ENCODE peak calls at places on chromosome 13, in five cellular contexts. O is stomach, C is neural progenitor cell, J is lower leg skin, Z is H1. V is an unnamed sample.

GRCh38 chr13:113581871-113582270 is 2.7 kb upstream of the TFDP1 start:
- DNase-seq in O (peak; percentile 2), C (no peak), J (no peak), Z (peak; percentile 39), V (no peak)

GRCh38 chr13:63189712-63190111 is 1774.1 kb upstream of the PCDH20 start:
- DNase-seq in O (no peak), C (no peak), J (no peak), Z (no peak), V (no peak)

GRCh38 chr13:69291292-69291906 is 816.2 kb upstream of the ATXN8OS start:
- DNase-seq in O (no peak), C (peak; percentile 10), J (no peak), Z (no peak), V (no peak)

GRCh38 chr13:28753208-28753892 is 34.6 kb upstream of the SLC46A3 start:
- DNase-seq in O (peak; percentile 31), C (no peak), J (peak; percentile 54), Z (peak; percentile 50), V (no peak)

GRCh38 chr13:99903140-99903539 is 68.4 kb downstream of the ZIC5 start:
- DNase-seq in O (no peak), C (no peak), J (no peak), Z (no peak), V (no peak)

GRCh38 chr13:73754727-73755292 is 379.4 kb downstream of the KLF12 start:
- DNase-seq in O (no peak), C (peak; percentile 64), J (peak; percentile 40), Z (no peak), V (peak; percentile 12)

GRCh38 chr13:25489238-25489637 is 117.5 kb downstream of the ATP8A2 start:
- DNase-seq in O (no peak), C (peak; percentile 14), J (no peak), Z (no peak), V (no peak)

GRCh38 chr13:41496420-41497234 is 39.3 kb downstream of the RGCC start:
- DNase-seq in O (no peak), C (no peak), J (no peak), Z (no peak), V (no peak)

GRCh38 chr13:89457977-89458376 is 1786.8 kb downstream of the SLITRK5 start:
- DNase-seq in O (no peak), C (no peak), J (no peak), Z (no peak), V (no peak)

GRCh38 chr13:59497845-59498244 is 665.9 kb downstream of the DIAPH3 start:
- DNase-seq in O (no peak), C (no peak), J (no peak), Z (no peak), V (no peak)

GRCh38 chr13:93967286-93967685 is 512.2 kb downstream of the DCT start:
- DNase-seq in O (no peak), C (no peak), J (no peak), Z (no peak), V (no peak)

GRCh38 chr13:72194531-72194930 is 327.5 kb upstream of the DACH1 start:
- DNase-seq in O (no peak), C (no peak), J (no peak), Z (no peak), V (no peak)

GRCh38 chr13:40235160-40235796 is 431.2 kb downstream of the FOXO1 start:
- DNase-seq in O (no peak), C (no peak), J (no peak), Z (no peak), V (no peak)

GRCh38 chr13:93262729-93263128 is 36.1 kb downstream of the GPC6 start:
- DNase-seq in O (no peak), C (no peak), J (no peak), Z (no peak), V (no peak)

GRCh38 chr13:21879263-21879914 is 208.5 kb downstream of the FGF9 start:
- DNase-seq in O (no peak), C (no peak), J (no peak), Z (no peak), V (no peak)

GRCh38 chr13:46479286-46479685 is 73.7 kb upstream of the LRCH1 start:
- DNase-seq in O (no peak), C (no peak), J (no peak), Z (no peak), V (no peak)

GRCh38 chr13:69545500-69546025 is 562.1 kb upstream of the ATXN8OS start:
- DNase-seq in O (no peak), C (no peak), J (no peak), Z (no peak), V (no peak)

GRCh38 chr13:32426191-32426980 is 1.5 kb downstream of the N4BP2L1 start:
- DNase-seq in O (no peak), C (no peak), J (no peak), Z (no peak), V (peak; percentile 56)

GRCh38 chr13:112757759-112758086 is 67.9 kb downstream of the ATP11A start:
- DNase-seq in O (no peak), C (no peak), J (no peak), Z (no peak), V (no peak)

GRCh38 chr13:84131249-84131648 is 249.0 kb upstream of the SLITRK1 start:
- DNase-seq in O (no peak), C (no peak), J (no peak), Z (no peak), V (no peak)

GRCh38 chr13:73064991-73065390 is 6.2 kb downstream of the KLF5 start:
- DNase-seq in O (no peak), C (no peak), J (no peak), Z (no peak), V (no peak)

GRCh38 chr13:49585220-49586157 is at the start of gene RCBTB1:
- DNase-seq in O (peak; percentile 77), C (peak; percentile 91), J (peak; percentile 49), Z (peak; percentile 82), V (peak; percentile 66)

GRCh38 chr13:99501952-99502310 is 659 bp downstream of the TM9SF2 start:
- DNase-seq in O (peak; percentile 30), C (no peak), J (no peak), Z (no peak), V (peak; percentile 45)

GRCh38 chr13:113171250-113172125 is 13.0 kb downstream of the PROZ start:
- DNase-seq in O (no peak), C (no peak), J (no peak), Z (no peak), V (no peak)

GRCh38 chr13:114068723-114069322 is 63.6 kb downstream of the RASA3 start:
- DNase-seq in O (no peak), C (no peak), J (no peak), Z (no peak), V (no peak)

GRCh38 chr13:98450012-98450411 is 126.9 kb downstream of the STK24 start:
- DNase-seq in O (no peak), C (no peak), J (no peak), Z (no peak), V (no peak)

GRCh38 chr13:33490461-33491327 is 205.1 kb upstream of the STARD13 start:
- DNase-seq in O (no peak), C (peak; percentile 66), J (no peak), Z (peak; percentile 73), V (no peak)

GRCh38 chr13:111046590-111047141 is 68.4 kb upstream of the ARHGEF7 start:
- DNase-seq in O (no peak), C (no peak), J (no peak), Z (no peak), V (no peak)
- TF ChIP-seq CTCF in O (no peak), C (no peak), J (no peak), Z (no peak), V (no peak)

GRCh38 chr13:67844544-67844943 is 614.4 kb upstream of the PCDH9 start:
- DNase-seq in O (no peak), C (no peak), J (no peak), Z (no peak), V (no peak)

DNA sequence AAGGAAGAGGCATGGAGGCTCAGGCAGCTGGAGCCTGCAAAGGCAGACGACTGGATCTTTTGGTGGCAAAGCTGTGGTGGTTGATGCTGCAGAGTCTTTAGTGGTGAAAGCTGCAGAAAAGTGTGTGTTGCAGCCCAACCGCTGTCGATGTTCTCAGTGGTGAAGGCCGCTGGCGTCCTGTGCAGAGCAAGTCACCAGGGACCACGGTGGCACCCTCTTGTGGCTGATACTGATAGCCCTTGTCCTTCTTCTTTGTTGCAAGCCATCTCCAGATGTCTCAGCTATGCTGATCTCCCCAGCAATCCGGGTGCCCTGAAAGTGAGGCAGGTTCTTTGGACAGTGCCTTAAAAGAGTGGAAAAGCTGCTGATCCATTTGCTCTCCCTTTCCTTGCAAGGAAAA is 610.9 kb upstream of the PCDH9 start:
- DNase-seq in O (no peak), C (peak; percentile 16), J (no peak), Z (peak; percentile 66), V (no peak)
- TF ChIP-seq CTCF in O (no peak), C (peak; percentile 30), J (no peak), Z (peak; percentile 58), V (no peak)

GRCh38 chr13:44873486-44873885 is 115.8 kb downstream of the NUFIP1 start:
- DNase-seq in O (peak; percentile 78), C (no peak), J (no peak), Z (no peak), V (no peak)

GRCh38 chr13:44879452-44880058 is 109.7 kb downstream of the NUFIP1 start:
- DNase-seq in O (no peak), C (no peak), J (no peak), Z (no peak), V (peak; percentile 34)

GRCh38 chr13:44874886-44875630 is 114.2 kb downstream of the NUFIP1 start:
- DNase-seq in O (no peak), C (no peak), J (no peak), Z (no peak), V (no peak)

GRCh38 chr13:44874176-44874575 is 115.1 kb downstream of the NUFIP1 start:
- DNase-seq in O (no peak), C (no peak), J (no peak), Z (no peak), V (no peak)

GRCh38 chr13:44876782-44877324 is 112.4 kb downstream of the NUFIP1 start:
- DNase-seq in O (no peak), C (peak; percentile 47), J (no peak), Z (peak; percentile 97), V (peak; percentile 35)
- TF ChIP-seq CTCF in O (no peak), C (peak; percentile 61), J (no peak), Z (peak; percentile 99), V (peak; percentile 26)

DNA sequence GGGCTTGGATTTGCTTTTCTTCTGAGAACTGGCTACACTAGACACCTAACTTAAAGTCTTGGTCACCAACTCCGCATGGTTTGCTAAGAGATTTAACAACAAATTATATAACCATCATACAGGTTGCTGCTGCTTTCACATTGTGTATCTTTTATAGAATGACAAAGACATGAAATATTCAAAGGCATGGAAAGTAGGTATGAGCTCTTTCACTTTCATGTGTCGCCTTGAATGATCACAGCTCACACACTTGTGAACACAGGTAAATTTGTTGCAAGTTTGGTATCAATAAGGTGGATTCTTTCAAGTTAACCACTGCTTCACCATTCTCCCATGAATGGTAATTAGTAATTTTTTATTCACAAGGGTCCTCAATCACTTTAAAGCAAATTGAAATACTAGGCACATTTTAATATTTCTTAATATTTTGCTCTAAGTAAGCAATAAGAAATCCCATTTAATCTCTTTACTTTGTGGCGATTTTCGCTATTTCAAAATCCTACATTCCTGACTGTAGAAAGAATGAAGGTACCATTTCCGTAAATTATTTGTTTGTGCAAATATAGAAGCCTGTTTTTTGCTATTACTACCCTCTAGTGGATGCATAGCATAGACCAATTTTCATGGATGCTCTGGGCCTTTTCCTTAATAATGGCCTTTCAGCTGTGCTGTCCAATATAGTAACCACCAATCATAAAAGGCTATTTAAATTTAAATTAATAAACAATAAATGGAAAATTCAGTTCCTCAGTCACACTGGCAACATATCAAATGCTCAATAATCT is 45.5 kb upstream of the FREM2 start:
- DNase-seq in O (no peak), C (no peak), J (no peak), Z (no peak), V (no peak)
- TF ChIP-seq CTCF in O (no peak), C (peak; percentile 31), J (no peak), Z (no peak), V (no peak)

V was measured in activated CD8-positive, alpha-beta T cell treated with anti-CD3 and anti-CD28 coated beads for 36 hours.